ENCODE peak calls at places on chromosome 21, in eight cellular contexts. I is activated T-cell treated with anti-CD3 and anti-CD28 coated beads, Interleukin-2, amount 50 U/mL, for 72 hours; X is activated CD8-positive, alpha-beta memory T cell treated with anti-CD3 and anti-CD28 coated beads, Interleukin-2, amount 50 U/mL, for 48 hours; S is H1; O is H7; Q is iris pigment epithelial cell; Y is AG08396; R is NCI-H1417 treated with DMSO at 0.1 percent for 48 hours. E is an unnamed sample.

GRCh38 chr21:33264561-33264960 is 1.6 kb upstream of the IL10RB start:
- DNase-seq in I (no peak), X (no peak), S (no peak), O (no peak), Q (no peak), Y (no peak), R (no peak), E (no peak)

GRCh38 chr21:38898422-38899098 is 92.8 kb downstream of the ETS2 start:
- DNase-seq in I (no peak), X (no peak), S (no peak), O (no peak), Q (no peak), Y (no peak), R (no peak), E (no peak)

GRCh38 chr21:44298301-44298700 is 1.6 kb upstream of the PFKL start:
- DNase-seq in I (no peak), X (no peak), S (no peak), O (no peak), Q (no peak), Y (no peak), R (no peak), E (no peak)

GRCh38 chr21:26307640-26308039 is 137.1 kb upstream of the APP start:
- DNase-seq in I (no peak), X (no peak), S (no peak), O (no peak), Q (no peak), Y (no peak), R (no peak), E (no peak)

GRCh38 chr21:32698971-32699693 is 28.7 kb downstream of the SYNJ1 start:
- DNase-seq in I (no peak), X (no peak), S (no peak), O (no peak), Q (no peak), Y (no peak), R (no peak), E (peak; percentile 80)

GRCh38 chr21:44426663-44427191 is 28.6 kb upstream of the LRRC3 start:
- DNase-seq in I (no peak), X (peak; percentile 40), S (no peak), O (peak; percentile 44), Q (no peak), Y (no peak), R (no peak), E (no peak)

GRCh38 chr21:37380349-37381323 is 14.1 kb downstream of the DYRK1A start:
- DNase-seq in I (no peak), X (no peak), S (no peak), O (peak; percentile 32), Q (no peak), Y (no peak), R (no peak), E (peak; percentile 34)

GRCh38 chr21:45970674-45971486 is 10.7 kb upstream of the COL6A1 start:
- DNase-seq in I (peak; percentile 67), X (peak; percentile 86), S (no peak), O (peak; percentile 96), Q (peak; percentile 19), Y (peak; percentile 83), R (no peak), E (no peak)

GRCh38 chr21:26811031-26811430 is 34.2 kb downstream of the ADAMTS1 start:
- DNase-seq in I (no peak), X (no peak), S (no peak), O (no peak), Q (peak; percentile 78), Y (no peak), R (no peak), E (no peak)

GRCh38 chr21:42107881-42108553 is 36.9 kb downstream of the UMODL1 start:
- DNase-seq in I (peak; percentile 79), X (peak; percentile 83), S (peak; percentile 50), O (peak; percentile 94), Q (peak; percentile 56), Y (peak; percentile 93), R (peak; percentile 38), E (peak; percentile 65)

GRCh38 chr21:29441651-29442050 is 142.9 kb downstream of the BACH1 start:
- DNase-seq in I (no peak), X (no peak), S (no peak), O (no peak), Q (no peak), Y (no peak), R (no peak), E (no peak)

GRCh38 chr21:17585875-17586450 is 26.7 kb downstream of the BTG3 start:
- DNase-seq in I (peak; percentile 4), X (no peak), S (no peak), O (no peak), Q (peak; percentile 47), Y (peak; percentile 17), R (peak; percentile 43), E (peak; percentile 38)

E was measured in colonic mucosa.